ENCODE peak calls at places on chromosome 3, in seven cellular contexts. S is RWPE2, H is thyroid gland, N is psoas muscle, V is brain microvascular endothelial cell, G is RWPE1, P is heart right ventricle. O is an unnamed sample.

GRCh38 chr3:87145553-87145952 is 81.6 kb upstream of the CHMP2B start:
- DNase-seq in S (no peak), H (peak), N (no peak), V (no peak), G (no peak), P (no peak), O (peak)

GRCh38 chr3:46854543-46854942 is 8.7 kb downstream of the MYL3 start:
- DNase-seq in S (peak), H (no peak), N (peak), V (no peak), G (no peak), P (peak), O (no peak)

GRCh38 chr3:56855856-56856538 is 54.2 kb upstream of the ARHGEF3 start:
- DNase-seq in S (no peak), H (peak), N (no peak), V (no peak), G (no peak), P (peak), O (peak)

GRCh38 chr3:18098960-18099587 is 326.1 kb downstream of the SATB1 start:
- DNase-seq in S (peak), H (no peak), N (no peak), V (peak), G (peak), P (no peak), O (peak)

GRCh38 chr3:75260-75659 is 121.3 kb upstream of the CHL1 start:
- DNase-seq in S (no peak), H (no peak), N (no peak), V (no peak), G (no peak), P (no peak), O (no peak)

GRCh38 chr3:127610105-127610504 is 11.9 kb downstream of the MCM2 start:
- DNase-seq in S (peak), H (no peak), N (peak), V (peak), G (no peak), P (no peak), O (no peak)

GRCh38 chr3:129962600-129962999 is 11.9 kb upstream of the TRH start:
- DNase-seq in S (no peak), H (no peak), N (no peak), V (no peak), G (no peak), P (no peak), O (no peak)

GRCh38 chr3:169636928-169637327 is 26.6 kb downstream of the MECOM start:
- DNase-seq in S (no peak), H (no peak), N (no peak), V (no peak), G (no peak), P (no peak), O (no peak)

GRCh38 chr3:138678874-138679392 is 70.4 kb downstream of the FAIM start:
- DNase-seq in S (no peak), H (no peak), N (no peak), V (no peak), G (no peak), P (no peak), O (no peak)

GRCh38 chr3:37899101-37899707 is 37.5 kb downstream of the CTDSPL start:
- DNase-seq in S (no peak), H (no peak), N (no peak), V (no peak), G (no peak), P (no peak), O (no peak)

GRCh38 chr3:182242563-182242962 is 530.8 kb downstream of the SOX2 start:
- DNase-seq in S (no peak), H (no peak), N (no peak), V (no peak), G (no peak), P (no peak), O (no peak)

GRCh38 chr3:138438896-138439295 is 4.5 kb downstream of the ESYT3 start:
- DNase-seq in S (no peak), H (no peak), N (no peak), V (no peak), G (no peak), P (no peak), O (no peak)

GRCh38 chr3:150184426-150185071 is 213.9 kb upstream of the PFN2 start:
- DNase-seq in S (no peak), H (no peak), N (no peak), V (peak), G (peak), P (no peak), O (peak)

GRCh38 chr3:116000315-116000714 is 377.0 kb downstream of the GAP43 start:
- DNase-seq in S (peak), H (no peak), N (no peak), V (peak), G (peak), P (no peak), O (peak)

GRCh38 chr3:99774467-99774866 is 43.2 kb upstream of the CMSS1 start:
- DNase-seq in S (no peak), H (no peak), N (no peak), V (peak), G (peak), P (no peak), O (peak)

GRCh38 chr3:66038726-66039589 is at the start of gene MAGI1:
- DNase-seq in S (peak), H (peak), N (peak), V (peak), G (peak), P (peak), O (peak)

GRCh38 chr3:139020036-139020867 is 474 bp downstream of the PRR23B start:
- DNase-seq in S (no peak), H (no peak), N (no peak), V (no peak), G (no peak), P (no peak), O (no peak)

GRCh38 chr3:190424478-190425439 is 24.9 kb downstream of the TMEM207 start:
- DNase-seq in S (peak), H (peak), N (peak), V (peak), G (peak), P (peak), O (peak)

GRCh38 chr3:63809607-63810006 is 9.5 kb upstream of the C3orf49 start:
- DNase-seq in S (peak), H (no peak), N (no peak), V (no peak), G (peak), P (no peak), O (peak)

GRCh38 chr3:178257491-178257890 is 278.7 kb upstream of the KCNMB2 start:
- DNase-seq in S (no peak), H (no peak), N (no peak), V (no peak), G (no peak), P (no peak), O (no peak)

DNA sequence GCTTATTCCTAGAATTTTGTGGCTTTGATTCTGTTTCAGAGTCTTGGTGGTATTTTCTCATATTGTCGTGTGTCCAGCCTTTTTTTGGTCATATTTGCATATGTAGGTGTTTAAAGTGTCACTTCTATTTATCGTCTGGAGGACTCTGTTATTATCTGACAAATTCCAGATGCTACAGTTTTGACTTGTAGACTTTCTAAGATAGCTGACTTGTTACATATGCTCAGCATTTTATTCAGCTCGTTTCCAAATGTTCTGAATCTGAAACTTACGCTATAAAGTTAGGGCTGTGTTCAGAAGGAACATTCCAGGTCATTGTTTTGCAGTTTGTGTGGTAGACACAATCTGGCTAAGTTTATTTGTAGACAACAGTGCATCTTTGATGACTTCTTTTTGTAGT is 1.9 kb downstream of the PPP4R2 start:
- DNase-seq in S (no peak), H (no peak), N (no peak), V (no peak), G (no peak), P (no peak), O (no peak)
- H3K27ac ChIP-seq in S (no peak), H (peak), N (peak), V (no peak), G (no peak), P (peak), O (peak)

GRCh38 chr3:12797124-12797891 is 828 bp downstream of the CAND2 start:
- DNase-seq in S (no peak), H (peak), N (no peak), V (no peak), G (no peak), P (no peak), O (no peak)
- H3K27ac ChIP-seq in S (no peak), H (peak), N (peak), V (no peak), G (no peak), P (peak), O (no peak)

GRCh38 chr3:194405756-194406155 is 6.7 kb upstream of the GP5 start:
- DNase-seq in S (no peak), H (no peak), N (no peak), V (no peak), G (no peak), P (no peak), O (no peak)
- H3K27ac ChIP-seq in S (no peak), H (peak), N (no peak), V (no peak), G (no peak), P (no peak), O (no peak)

GRCh38 chr3:33430571-33430970 is 9.6 kb downstream of the UBP1 start:
- DNase-seq in S (no peak), H (no peak), N (no peak), V (no peak), G (no peak), P (no peak), O (no peak)
- H3K27ac ChIP-seq in S (no peak), H (no peak), N (no peak), V (no peak), G (no peak), P (no peak), O (no peak)

DNA sequence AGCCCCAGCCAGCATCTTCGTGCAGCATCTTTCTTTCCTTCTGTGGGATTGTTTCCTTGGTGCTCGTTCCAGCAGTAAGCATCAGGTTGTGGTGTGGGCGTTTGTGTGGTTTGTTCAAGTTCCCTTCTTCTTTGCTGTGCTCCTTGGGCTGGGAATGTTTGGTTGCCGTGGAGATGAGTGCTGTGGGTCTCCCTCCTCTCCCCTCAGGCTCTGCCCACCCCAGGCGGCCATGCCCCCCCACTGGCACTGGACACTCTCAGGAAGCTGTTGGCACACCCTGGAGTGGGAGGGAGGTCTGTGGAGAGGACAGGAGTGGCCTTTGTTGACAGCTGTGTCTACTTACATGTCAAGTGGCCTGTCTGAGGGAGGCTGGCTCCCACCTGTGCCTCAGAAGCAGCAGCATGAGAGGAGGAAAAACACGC is 46.5 kb upstream of the SACM1L start:
- DNase-seq in S (no peak), H (peak), N (peak), V (peak), G (no peak), P (peak), O (peak)
- H3K27ac ChIP-seq in S (peak), H (peak), N (no peak), V (peak), G (no peak), P (no peak), O (peak)